ENCODE peak calls at places on chromosomes 12 and 14, in seven cellular contexts. P is H1, Y is HCT116, I is K562, Z is HepG2, H is SK-N-SH, N is GM12878. L is an unnamed sample.

GRCh38 chr14:81453166-81453766 is 53.1 kb upstream of the STON2 start:
- DNase-seq in P (no peak), Y (peak), I (peak), Z (peak), H (peak), N (no peak), L (peak)

GRCh38 chr14:103385994-103386491 is 828 bp downstream of the MARK3 start:
- DNase-seq in P (no peak), Y (no peak), I (no peak), Z (no peak), H (peak), N (no peak), L (no peak)

GRCh38 chr14:75702107-75702506 is 41.1 kb downstream of the TTLL5 start:
- DNase-seq in P (no peak), Y (no peak), I (no peak), Z (no peak), H (no peak), N (no peak), L (no peak)

GRCh38 chr14:64444984-64445845 is 20.1 kb upstream of the AKAP5 start:
- DNase-seq in P (no peak), Y (no peak), I (no peak), Z (no peak), H (peak), N (peak), L (no peak)

GRCh38 chr14:68878908-68879307 is 86.0 kb upstream of the ZFP36L1 start:
- DNase-seq in P (no peak), Y (no peak), I (no peak), Z (no peak), H (no peak), N (no peak), L (no peak)

GRCh38 chr12:8605057-8605456 is 7.6 kb downstream of the AICDA start:
- DNase-seq in P (no peak), Y (no peak), I (no peak), Z (no peak), H (no peak), N (no peak), L (no peak)

GRCh38 chr14:59123975-59124374 is 64.5 kb upstream of the DAAM1 start:
- DNase-seq in P (no peak), Y (no peak), I (no peak), Z (no peak), H (peak), N (no peak), L (peak)

GRCh38 chr12:78898416-78898815 is 33.8 kb downstream of the SYT1 start:
- DNase-seq in P (no peak), Y (no peak), I (no peak), Z (no peak), H (peak), N (no peak), L (peak)

GRCh38 chr12:30908389-30909087 is 18.0 kb upstream of the TSPAN11 start:
- DNase-seq in P (no peak), Y (no peak), I (no peak), Z (peak), H (peak), N (no peak), L (no peak)

GRCh38 chr14:23153891-23154796 is 29.3 kb downstream of the SLC7A8 start:
- DNase-seq in P (no peak), Y (peak), I (peak), Z (no peak), H (peak), N (no peak), L (peak)

GRCh38 chr14:78491015-78491414 is 320.8 kb downstream of the NRXN3 start:
- DNase-seq in P (no peak), Y (no peak), I (no peak), Z (no peak), H (no peak), N (no peak), L (no peak)

GRCh38 chr12:11513288-11513687 is 117.9 kb upstream of the PRB2 start:
- DNase-seq in P (no peak), Y (peak), I (peak), Z (peak), H (peak), N (no peak), L (no peak)

GRCh38 chr12:65083581-65083980 is 37.5 kb downstream of the WIF1 start:
- DNase-seq in P (no peak), Y (no peak), I (no peak), Z (no peak), H (no peak), N (no peak), L (no peak)

GRCh38 chr14:96363751-96364336 is 518 bp downstream of the GSKIP start:
- DNase-seq in P (no peak), Y (no peak), I (peak), Z (peak), H (peak), N (no peak), L (peak)

GRCh38 chr14:95402184-95402583 is 82.5 kb upstream of the CLMN start:
- DNase-seq in P (no peak), Y (no peak), I (no peak), Z (no peak), H (no peak), N (no peak), L (no peak)

GRCh38 chr12:92002195-92002649 is 143.4 kb downstream of the BTG1 start:
- DNase-seq in P (no peak), Y (no peak), I (peak), Z (no peak), H (no peak), N (no peak), L (no peak)

GRCh38 chr14:89121961-89122675 is 294.9 kb downstream of the FOXN3 start:
- DNase-seq in P (no peak), Y (no peak), I (no peak), Z (no peak), H (no peak), N (no peak), L (no peak)

GRCh38 chr14:101365329-101366158 is 195.8 kb upstream of the DIO3 start:
- DNase-seq in P (no peak), Y (no peak), I (no peak), Z (no peak), H (peak), N (no peak), L (no peak)

GRCh38 chr14:105993814-105994213 is 467.4 kb downstream of the TMEM121 start:
- DNase-seq in P (no peak), Y (no peak), I (no peak), Z (no peak), H (no peak), N (no peak), L (no peak)

GRCh38 chr14:91796622-91797347 is 64.9 kb upstream of the CATSPERB start:
- DNase-seq in P (no peak), Y (no peak), I (no peak), Z (no peak), H (no peak), N (no peak), L (no peak)

GRCh38 chr12:113088037-113088436 is 31.5 kb downstream of the DTX1 start:
- DNase-seq in P (no peak), Y (no peak), I (no peak), Z (no peak), H (no peak), N (no peak), L (no peak)

GRCh38 chr12:123571343-123571813 is 13.0 kb upstream of the TMED2 start:
- DNase-seq in P (no peak), Y (peak), I (peak), Z (peak), H (peak), N (no peak), L (peak)

GRCh38 chr12:6935551-6936377 is 7.9 kb upstream of the RNU7-1 start:
- DNase-seq in P (no peak), Y (no peak), I (no peak), Z (no peak), H (peak), N (no peak), L (no peak)

GRCh38 chr14:68244272-68244975 is 424.8 kb downstream of the RAD51B start:
- DNase-seq in P (no peak), Y (no peak), I (no peak), Z (no peak), H (no peak), N (no peak), L (no peak)

GRCh38 chr14:37588956-37589737 is 5.9 kb downstream of the FOXA1 start:
- DNase-seq in P (no peak), Y (no peak), I (no peak), Z (peak), H (no peak), N (no peak), L (no peak)

GRCh38 chr14:78316058-78316457 is 145.9 kb downstream of the NRXN3 start:
- DNase-seq in P (no peak), Y (no peak), I (no peak), Z (no peak), H (no peak), N (no peak), L (no peak)

GRCh38 chr12:3201741-3202500 is 124.7 kb downstream of the TSPAN9 start:
- DNase-seq in P (no peak), Y (no peak), I (no peak), Z (no peak), H (no peak), N (no peak), L (no peak)

DNA sequence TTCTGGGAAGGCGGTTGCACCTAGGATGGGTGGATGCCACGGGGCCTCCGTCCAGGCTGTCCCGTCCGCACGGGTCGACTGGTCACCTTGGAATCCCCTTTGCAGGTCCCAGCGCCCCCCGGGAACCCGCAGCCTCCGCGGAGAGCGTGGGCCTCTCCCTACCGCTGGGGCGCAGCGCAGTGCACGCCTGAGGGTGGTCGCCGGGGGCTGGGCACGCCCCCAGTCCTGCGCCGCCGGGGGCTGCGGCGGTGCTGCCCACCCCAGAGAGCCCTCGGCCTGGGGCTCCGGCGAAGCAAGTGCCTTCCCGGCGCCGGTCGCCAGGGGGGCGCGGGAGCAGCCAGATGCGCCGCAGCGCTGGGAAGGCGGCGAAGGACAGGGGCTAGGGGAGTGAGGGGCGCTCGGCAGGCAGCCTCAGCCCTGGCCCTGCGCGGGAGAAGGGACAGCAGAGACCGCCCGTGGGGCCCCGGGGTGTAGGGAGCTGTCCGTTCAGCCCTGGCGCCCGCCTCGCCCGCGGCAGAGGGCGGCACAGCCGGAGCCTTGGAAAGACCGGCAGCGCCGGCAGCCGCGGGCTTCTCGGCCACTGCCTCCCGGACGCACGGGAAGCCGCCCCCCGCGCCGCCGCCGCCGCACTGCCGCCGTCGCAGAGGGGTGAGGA is 527 bp downstream of the ZDHHC22 start:
- DNase-seq in P (no peak), Y (no peak), I (peak), Z (no peak), H (peak), N (no peak), L (peak)
- TF ChIP-seq JUND in P (no peak), Y (no peak), I (no peak), Z (no peak), H (no peak), N (no peak), L (no peak)

DNA sequence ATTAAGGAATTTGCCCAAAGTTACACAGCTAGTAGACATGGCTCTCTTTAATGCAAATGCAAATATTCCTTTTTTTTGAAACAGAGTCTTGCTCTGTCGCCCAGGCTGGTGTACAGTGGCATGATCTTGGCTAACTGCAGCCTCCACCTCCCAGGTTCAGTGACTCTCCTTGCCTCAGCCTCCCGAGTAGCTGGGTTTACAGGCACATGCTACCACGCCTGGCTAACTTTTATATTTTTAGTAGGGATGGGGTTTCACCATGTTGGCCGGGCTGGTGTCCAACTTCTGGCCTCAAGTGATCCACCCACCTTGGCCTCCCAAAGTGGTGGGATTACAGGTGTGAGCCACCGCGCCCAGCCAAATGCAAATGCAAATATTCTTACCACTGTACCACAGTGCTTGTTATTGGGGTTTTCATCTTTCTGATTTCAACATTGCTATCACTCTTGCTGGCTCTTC is 24.5 kb upstream of the HIGD1C start:
- DNase-seq in P (no peak), Y (no peak), I (no peak), Z (no peak), H (no peak), N (no peak), L (no peak)
- TF ChIP-seq JUND in P (no peak), Y (no peak), I (no peak), Z (no peak), H (no peak), N (no peak), L (no peak)

DNA sequence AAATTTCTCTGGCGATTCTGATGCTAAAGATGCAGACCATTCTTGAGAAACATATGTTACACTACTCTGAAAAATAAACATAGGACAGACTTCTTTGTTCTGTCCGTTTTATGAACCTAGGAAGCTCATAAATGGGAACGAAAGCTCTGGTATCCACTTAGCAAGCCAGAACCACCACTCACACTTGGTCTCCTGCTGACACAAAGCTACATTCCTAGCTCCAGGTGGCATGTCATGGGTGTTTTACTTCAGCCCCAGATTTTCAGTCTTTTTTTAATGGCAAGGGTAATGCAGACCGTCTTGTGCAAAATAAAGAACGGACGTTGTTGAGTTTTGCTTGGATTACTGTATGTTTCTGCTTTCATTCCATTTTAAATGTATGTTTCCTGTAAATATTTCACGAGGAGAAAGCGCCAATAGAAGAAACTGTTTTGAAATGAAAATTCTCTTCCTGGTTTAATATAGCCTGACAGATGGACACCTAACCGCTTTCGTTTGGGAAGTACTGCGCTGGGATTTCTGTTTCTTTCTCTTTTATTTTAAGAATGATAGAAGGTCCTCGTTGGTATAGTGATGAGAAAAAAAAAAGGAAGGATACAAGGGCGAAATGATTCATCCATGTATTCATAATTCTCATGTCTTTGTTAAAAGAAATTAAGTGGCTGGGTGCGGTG is 820 bp upstream of the COQ5 start:
- DNase-seq in P (no peak), Y (peak), I (peak), Z (peak), H (peak), N (no peak), L (peak)
- TF ChIP-seq JUND in P (no peak), Y (no peak), I (no peak), Z (no peak), H (no peak), N (no peak), L (no peak)

DNA sequence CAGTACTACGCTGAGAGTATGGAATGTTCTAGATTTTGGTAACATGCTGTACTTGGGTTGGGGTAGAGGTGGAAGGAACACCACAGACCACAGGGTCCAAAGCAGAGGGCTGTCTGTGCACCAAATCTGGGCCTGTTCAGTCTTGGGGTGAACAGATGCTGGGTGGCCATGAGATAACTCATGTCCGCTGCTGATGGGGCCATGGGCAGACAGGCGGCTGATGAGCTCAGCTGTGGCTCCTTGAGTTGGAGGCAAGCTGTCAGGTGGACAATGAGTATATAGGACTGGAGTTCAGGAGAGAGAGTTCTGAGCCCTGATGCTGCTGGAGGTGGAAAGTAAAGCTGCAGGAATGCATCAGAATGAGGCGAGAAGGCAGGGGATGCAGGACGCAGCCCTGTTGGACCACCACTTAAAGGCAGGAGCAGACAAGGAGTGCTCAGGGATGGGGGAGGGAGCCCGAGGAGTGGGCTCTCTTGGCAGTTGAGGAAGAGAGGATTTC is 6.2 kb downstream of the SMIM41 start:
- DNase-seq in P (no peak), Y (no peak), I (no peak), Z (no peak), H (peak), N (no peak), L (no peak)
- TF ChIP-seq JUND in P (no peak), Y (no peak), I (no peak), Z (no peak), H (no peak), N (no peak), L (no peak)

DNA sequence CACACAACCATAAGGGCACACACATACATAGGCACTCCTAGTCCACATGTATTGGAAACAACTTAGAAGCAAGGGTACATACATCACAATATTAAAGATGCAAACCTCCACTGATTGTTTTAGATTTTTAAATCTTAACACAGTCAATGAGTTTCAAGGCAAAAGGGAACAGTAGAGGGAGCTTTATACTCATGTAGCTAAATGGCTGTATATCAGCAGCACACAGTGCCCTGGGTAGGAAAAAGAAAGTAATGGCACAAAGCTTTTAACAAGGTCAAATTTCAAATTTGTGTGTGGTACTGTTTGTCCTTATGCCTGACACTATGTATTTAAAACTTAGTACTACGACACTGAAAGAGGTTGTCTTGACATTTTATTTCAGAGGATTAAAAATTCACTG is 262.0 kb downstream of the MED13L start:
- DNase-seq in P (no peak), Y (no peak), I (peak), Z (peak), H (peak), N (no peak), L (no peak)
- TF ChIP-seq JUND in P (no peak), Y (no peak), I (no peak), Z (no peak), H (no peak), N (no peak), L (no peak)

GRCh38 chr12:110135806-110136205 is 11.6 kb downstream of the IFT81 start:
- DNase-seq in P (no peak), Y (no peak), I (no peak), Z (no peak), H (no peak), N (no peak), L (no peak)
- TF ChIP-seq JUND in P (no peak), Y (no peak), I (no peak), Z (no peak), H (no peak), N (no peak), L (no peak)

GRCh38 chr12:114685320-114685781 is 1.4 kb upstream of the TBX3 start:
- DNase-seq in P (no peak), Y (no peak), I (no peak), Z (no peak), H (peak), N (no peak), L (no peak)
- TF ChIP-seq JUND in P (no peak), Y (no peak), I (no peak), Z (no peak), H (no peak), N (no peak), L (no peak)

GRCh38 chr12:75872762-75873161 is 158.8 kb downstream of the PHLDA1 start:
- DNase-seq in P (no peak), Y (no peak), I (no peak), Z (peak), H (no peak), N (no peak), L (no peak)

GRCh38 chr12:75865315-75865714 is 166.3 kb downstream of the PHLDA1 start:
- DNase-seq in P (no peak), Y (no peak), I (no peak), Z (no peak), H (no peak), N (no peak), L (no peak)

GRCh38 chr12:75863475-75863874 is 168.1 kb downstream of the PHLDA1 start:
- DNase-seq in P (no peak), Y (no peak), I (no peak), Z (no peak), H (no peak), N (no peak), L (no peak)

GRCh38 chr12:75870878-75871277 is 160.7 kb downstream of the PHLDA1 start:
- DNase-seq in P (no peak), Y (no peak), I (no peak), Z (no peak), H (no peak), N (no peak), L (no peak)

DNA sequence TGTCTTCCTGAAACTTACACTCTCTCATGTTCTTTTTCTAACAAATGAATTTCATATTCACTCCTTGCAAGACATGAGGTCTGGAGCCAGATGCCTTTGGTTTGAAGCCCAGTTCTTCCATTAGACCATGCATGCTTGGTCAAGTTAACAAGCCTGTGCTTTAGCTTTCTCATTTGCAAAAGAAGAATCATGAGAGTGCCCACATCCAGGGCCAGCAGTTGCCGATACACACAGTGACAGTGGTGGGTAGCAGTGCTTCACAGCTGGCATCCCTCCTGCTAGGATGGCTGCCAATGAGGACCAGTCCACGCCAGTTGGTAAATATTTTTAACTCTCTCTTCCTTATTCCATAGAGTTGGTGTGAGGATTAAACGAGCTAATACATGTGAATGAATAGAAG is 163.1 kb downstream of the PHLDA1 start:
- DNase-seq in P (no peak), Y (no peak), I (no peak), Z (no peak), H (no peak), N (no peak), L (no peak)
- TF ChIP-seq JUND in P (no peak), Y (no peak), I (no peak), Z (no peak), H (no peak), N (no peak), L (no peak)